ENCODE peak calls at places on chromosomes 6 and 20, in four cellular contexts. One of them, this sample, is unnamed.

GRCh38 chr6:5998741-5999687 is 7.7 kb downstream of the NRN1 start:
- DNase-seq in SK-N-SH: peak; percentile 49
- DNase-seq in GM12878: no peak
- DNase-seq in GM12892: no peak
- DNase-seq in this sample: no peak

GRCh38 chr6:163652328-163652727 is 237.8 kb downstream of the QKI start:
- DNase-seq in SK-N-SH: no peak
- DNase-seq in GM12878: no peak
- DNase-seq in GM12892: no peak
- DNase-seq in this sample: no peak

GRCh38 chr6:119261944-119262284 is 87.6 kb downstream of the MAN1A1 start:
- DNase-seq in SK-N-SH: no peak
- DNase-seq in GM12878: no peak
- DNase-seq in GM12892: no peak
- DNase-seq in this sample: no peak

GRCh38 chr6:157143171-157143884 is 180.0 kb downstream of the TMEM242 start:
- DNase-seq in SK-N-SH: peak; percentile 82
- DNase-seq in GM12878: no peak
- DNase-seq in GM12892: no peak
- DNase-seq in this sample: no peak

GRCh38 chr20:47686545-47686944 is 98.7 kb downstream of the SULF2 start:
- DNase-seq in SK-N-SH: no peak
- DNase-seq in GM12878: no peak
- DNase-seq in GM12892: no peak
- DNase-seq in this sample: no peak

GRCh38 chr6:166561766-166562165 is 24.7 kb downstream of the RAMACL start:
- DNase-seq in SK-N-SH: no peak
- DNase-seq in GM12878: no peak
- DNase-seq in GM12892: no peak
- DNase-seq in this sample: no peak

GRCh38 chr20:22687676-22688360 is 103.4 kb upstream of the FOXA2 start:
- DNase-seq in SK-N-SH: no peak
- DNase-seq in GM12878: no peak
- DNase-seq in GM12892: no peak
- DNase-seq in this sample: no peak

GRCh38 chr20:58349586-58349985 is 39.4 kb upstream of the VAPB start:
- DNase-seq in SK-N-SH: peak; percentile 9
- DNase-seq in GM12878: no peak
- DNase-seq in GM12892: no peak
- DNase-seq in this sample: no peak

GRCh38 chr6:69146385-69146784 is 511.3 kb downstream of the ADGRB3 start:
- DNase-seq in SK-N-SH: no peak
- DNase-seq in GM12878: no peak
- DNase-seq in GM12892: no peak
- DNase-seq in this sample: no peak

GRCh38 chr6:121436966-121437756 is 1.7 kb downstream of the GJA1 start:
- DNase-seq in SK-N-SH: peak; percentile 59
- DNase-seq in GM12878: no peak
- DNase-seq in GM12892: no peak
- DNase-seq in this sample: no peak

GRCh38 chr6:169254456-169255316 is 1.0 kb upstream of the THBS2 start:
- DNase-seq in SK-N-SH: no peak
- DNase-seq in GM12878: no peak
- DNase-seq in GM12892: no peak
- DNase-seq in this sample: no peak

GRCh38 chr20:51532577-51533191 is 9.8 kb downstream of the NFATC2 start:
- DNase-seq in SK-N-SH: no peak
- DNase-seq in GM12878: no peak
- DNase-seq in GM12892: no peak
- DNase-seq in this sample: no peak

GRCh38 chr6:32885698-32886286 is 31.8 kb downstream of the PSMB9 start:
- DNase-seq in SK-N-SH: peak; percentile 50
- DNase-seq in GM12878: peak; percentile 23
- DNase-seq in GM12892: no peak
- DNase-seq in this sample: no peak

GRCh38 chr6:117771403-117771802 is 96.1 kb downstream of the NUS1 start:
- DNase-seq in SK-N-SH: no peak
- DNase-seq in GM12878: peak; percentile 90
- DNase-seq in GM12892: no peak
- DNase-seq in this sample: peak; percentile 8

DNA sequence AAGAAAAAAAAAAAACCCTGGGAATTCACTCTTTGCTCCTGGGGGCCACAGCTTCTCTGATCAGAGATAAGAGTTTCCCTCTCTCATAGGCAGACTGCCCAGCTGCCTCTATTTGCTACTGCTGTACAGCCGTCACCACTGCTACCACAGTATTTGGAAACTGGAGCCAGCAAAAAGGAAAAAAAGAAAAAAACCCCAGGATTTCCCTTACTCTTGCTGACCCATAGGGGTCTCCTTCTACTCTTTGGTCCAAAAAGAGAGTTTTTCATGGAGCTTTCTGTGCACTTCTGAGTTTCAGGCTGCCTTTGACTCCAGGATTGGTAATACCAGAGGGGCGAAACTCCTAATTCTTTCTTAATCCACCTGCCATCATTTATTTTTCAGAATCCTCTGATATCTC is 89.7 kb downstream of the MDGA1 start:
- DNase-seq in SK-N-SH: peak; percentile 46
- DNase-seq in GM12878: no peak
- DNase-seq in GM12892: no peak
- DNase-seq in this sample: no peak
- TF ChIP-seq TAF1 in SK-N-SH: no peak
- TF ChIP-seq TAF1 in GM12878: no peak
- TF ChIP-seq TAF1 in GM12892: no peak
- TF ChIP-seq TAF1 in this sample: no peak

GRCh38 chr6:143222310-143222709 is 161.6 kb downstream of the AIG1 start:
- DNase-seq in SK-N-SH: peak; percentile 22
- DNase-seq in GM12878: no peak
- DNase-seq in GM12892: no peak
- DNase-seq in this sample: no peak

GRCh38 chr6:143223895-143224294 is 163.2 kb downstream of the AIG1 start:
- DNase-seq in SK-N-SH: no peak
- DNase-seq in GM12878: no peak
- DNase-seq in GM12892: no peak
- DNase-seq in this sample: no peak

GRCh38 chr6:143221723-143222122 is 161.0 kb downstream of the AIG1 start:
- DNase-seq in SK-N-SH: peak; percentile 42
- DNase-seq in GM12878: no peak
- DNase-seq in GM12892: no peak
- DNase-seq in this sample: no peak

GRCh38 chr6:143224516-143224915 is 163.8 kb downstream of the AIG1 start:
- DNase-seq in SK-N-SH: no peak
- DNase-seq in GM12878: no peak
- DNase-seq in GM12892: no peak
- DNase-seq in this sample: no peak

DNA sequence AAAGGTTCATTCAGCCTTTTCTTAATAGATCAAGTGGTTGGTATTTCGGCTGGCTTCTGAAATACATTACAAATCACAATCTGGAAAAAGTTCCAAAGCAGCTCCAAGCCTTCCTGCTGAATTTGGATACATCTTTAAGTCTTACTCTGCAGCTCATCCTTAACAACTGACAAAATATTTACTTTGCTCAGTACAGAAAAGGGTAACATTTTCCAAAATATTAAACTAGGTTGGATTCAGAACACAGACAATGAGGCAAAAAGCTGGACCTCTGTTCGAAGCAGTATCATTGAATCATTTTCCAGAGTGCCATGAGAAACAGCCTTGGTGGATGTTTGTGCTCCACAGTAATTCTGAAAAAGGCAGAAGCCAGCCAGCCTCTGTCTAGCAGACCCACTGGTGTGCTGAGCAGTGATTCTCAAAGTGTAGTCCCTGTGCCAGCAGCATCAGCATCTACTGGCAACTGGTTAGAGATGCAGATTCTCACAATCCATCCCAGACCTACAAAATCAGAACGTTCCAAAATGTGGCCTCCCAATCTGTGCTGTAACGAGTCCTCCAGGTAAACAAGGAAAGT is 162.2 kb downstream of the AIG1 start:
- DNase-seq in SK-N-SH: no peak
- DNase-seq in GM12878: no peak
- DNase-seq in GM12892: no peak
- DNase-seq in this sample: no peak
- TF ChIP-seq TAF1 in SK-N-SH: no peak
- TF ChIP-seq TAF1 in GM12878: no peak
- TF ChIP-seq TAF1 in GM12892: no peak
- TF ChIP-seq TAF1 in this sample: no peak

GRCh38 chr20:43316271-43316670 is 126.6 kb upstream of the PTPRT start:
- DNase-seq in SK-N-SH: no peak
- DNase-seq in GM12878: no peak
- DNase-seq in GM12892: no peak
- DNase-seq in this sample: no peak
- TF ChIP-seq TAF1 in SK-N-SH: no peak
- TF ChIP-seq TAF1 in GM12878: no peak
- TF ChIP-seq TAF1 in GM12892: no peak
- TF ChIP-seq TAF1 in this sample: no peak

GRCh38 chr6:48567016-48567415 is 456.0 kb upstream of the PTCHD4 start:
- DNase-seq in SK-N-SH: no peak
- DNase-seq in GM12878: no peak
- DNase-seq in GM12892: no peak
- DNase-seq in this sample: no peak
- TF ChIP-seq TAF1 in SK-N-SH: no peak
- TF ChIP-seq TAF1 in GM12878: no peak
- TF ChIP-seq TAF1 in GM12892: no peak
- TF ChIP-seq TAF1 in this sample: no peak

DNA sequence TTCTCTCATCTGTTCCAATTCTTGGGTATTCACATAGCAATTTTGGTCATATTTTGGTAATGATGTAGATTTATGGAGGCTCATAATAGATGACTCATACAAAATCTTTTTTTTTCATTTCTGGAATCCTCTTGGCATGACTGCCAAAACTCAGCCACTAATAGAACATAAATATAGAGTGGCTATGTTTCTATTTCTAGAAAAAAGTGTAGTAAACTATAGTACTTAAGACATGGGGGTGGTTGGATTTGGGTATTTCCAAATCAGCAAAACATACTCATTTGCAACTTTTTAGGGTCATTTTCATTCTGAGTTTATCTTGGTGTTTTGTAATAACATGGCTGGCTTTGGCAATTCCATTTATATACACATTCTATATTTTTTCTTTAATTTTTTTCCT is 413.7 kb downstream of the BCKDHB start:
- DNase-seq in SK-N-SH: no peak
- DNase-seq in GM12878: no peak
- DNase-seq in GM12892: no peak
- DNase-seq in this sample: no peak
- TF ChIP-seq TAF1 in SK-N-SH: no peak
- TF ChIP-seq TAF1 in GM12878: no peak
- TF ChIP-seq TAF1 in GM12892: no peak
- TF ChIP-seq TAF1 in this sample: no peak

DNA sequence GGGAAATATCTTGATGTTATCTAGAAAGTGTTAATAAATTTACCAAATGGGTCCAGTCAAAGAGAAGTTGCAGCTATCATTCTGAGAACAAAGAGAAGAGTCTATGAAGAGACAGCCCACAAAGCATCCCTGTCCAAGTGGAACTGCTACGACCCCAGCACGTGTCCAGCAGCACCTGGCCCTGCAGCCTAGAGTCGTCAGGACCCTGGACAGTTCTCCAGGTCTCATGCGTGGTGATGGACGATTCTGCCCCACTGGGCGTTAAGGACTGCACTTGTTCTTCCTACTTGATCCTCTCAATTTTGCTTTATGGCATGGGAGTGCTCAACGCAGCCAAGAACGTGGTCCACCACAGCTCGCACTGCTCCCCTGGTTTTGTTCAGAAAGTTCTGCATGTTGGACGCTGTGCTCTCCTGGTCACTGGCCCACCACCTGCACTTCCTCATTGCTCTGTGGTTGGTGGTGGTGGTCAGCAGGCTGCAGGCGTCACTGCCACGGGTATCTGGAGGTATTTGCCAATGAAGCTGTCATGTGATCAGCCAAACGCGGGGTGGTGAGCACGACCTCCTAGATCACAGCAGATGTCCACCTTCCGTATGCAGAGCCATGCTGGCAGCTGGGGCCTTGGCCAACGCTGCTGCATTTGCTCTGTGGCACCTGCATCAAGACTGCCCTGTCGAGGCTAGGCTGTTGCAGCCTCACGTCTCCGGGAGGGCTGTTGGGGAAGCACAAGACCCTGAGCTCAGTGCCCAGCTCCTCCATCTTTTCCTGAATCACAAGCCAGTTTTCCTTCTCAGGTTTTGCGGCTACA is 356.4 kb downstream of the CDH4 start:
- DNase-seq in SK-N-SH: no peak
- DNase-seq in GM12878: no peak
- DNase-seq in GM12892: no peak
- DNase-seq in this sample: no peak
- TF ChIP-seq TAF1 in SK-N-SH: no peak
- TF ChIP-seq TAF1 in GM12878: no peak
- TF ChIP-seq TAF1 in GM12892: no peak
- TF ChIP-seq TAF1 in this sample: no peak

DNA sequence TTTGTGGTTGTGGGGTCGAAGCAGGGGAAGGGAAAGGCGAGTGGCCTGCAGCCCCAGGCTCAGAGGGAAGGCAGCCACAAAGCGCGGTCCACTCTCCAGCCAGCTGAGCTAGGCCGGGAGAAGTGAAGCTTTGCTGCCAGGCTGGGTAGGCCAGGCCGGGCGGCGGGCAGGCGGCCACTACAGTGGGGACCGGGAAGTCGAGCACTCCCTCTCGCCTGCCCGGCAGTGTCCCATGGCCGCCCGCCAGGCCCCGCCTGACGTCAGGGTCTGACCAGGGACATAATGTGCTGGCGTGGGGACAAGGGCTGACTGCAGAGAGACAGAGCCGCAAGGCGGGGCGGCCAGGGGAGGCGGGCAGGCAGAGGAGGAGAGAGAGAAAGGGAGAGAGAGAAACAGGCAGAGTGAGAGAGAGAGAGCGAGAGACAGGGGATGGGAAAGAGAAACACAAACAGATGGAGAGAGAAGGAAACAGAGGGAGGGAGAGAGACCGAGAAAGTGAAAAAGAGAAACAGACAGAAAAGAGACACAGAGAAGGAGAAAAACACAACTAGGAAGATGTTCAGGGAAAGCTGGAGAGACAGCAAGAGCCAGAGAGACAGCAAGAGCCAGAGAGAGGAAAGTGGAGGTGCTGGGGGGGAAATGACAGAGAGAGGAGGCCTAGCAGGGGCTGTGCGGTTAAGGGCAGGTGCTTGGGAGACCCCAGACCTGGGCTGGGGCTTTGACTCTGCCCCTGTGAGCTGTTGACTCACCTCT is 94.5 kb upstream of the PTPN1 start:
- DNase-seq in SK-N-SH: peak; percentile 79
- DNase-seq in GM12878: no peak
- DNase-seq in GM12892: no peak
- DNase-seq in this sample: no peak
- TF ChIP-seq TAF1 in SK-N-SH: no peak
- TF ChIP-seq TAF1 in GM12878: no peak
- TF ChIP-seq TAF1 in GM12892: no peak
- TF ChIP-seq TAF1 in this sample: no peak

GRCh38 chr20:39057911-39058310 is 95.8 kb downstream of the DHX35 start:
- DNase-seq in SK-N-SH: no peak
- DNase-seq in GM12878: no peak
- DNase-seq in GM12892: no peak
- DNase-seq in this sample: no peak
- TF ChIP-seq TAF1 in SK-N-SH: no peak
- TF ChIP-seq TAF1 in GM12878: no peak
- TF ChIP-seq TAF1 in GM12892: no peak
- TF ChIP-seq TAF1 in this sample: no peak

GRCh38 chr6:159169193-159169555 is at the start of gene FNDC1:
- DNase-seq in SK-N-SH: peak; percentile 90
- DNase-seq in GM12878: no peak
- DNase-seq in GM12892: peak; percentile 85
- DNase-seq in this sample: peak; percentile 80
- TF ChIP-seq TAF1 in SK-N-SH: no peak
- TF ChIP-seq TAF1 in GM12878: no peak
- TF ChIP-seq TAF1 in GM12892: no peak
- TF ChIP-seq TAF1 in this sample: no peak